ENCODE peak calls at places on chromosome 1, in six cellular contexts. J is heart left ventricle, H is lower leg skin, G is ovary, C is GM23338, D is spleen. B is an unnamed sample.

GRCh38 chr1:201299968-201300367 is 16.7 kb downstream of the PKP1 start:
- DNase-seq in J (peak; percentile 61), H (peak; percentile 80), G (no peak), C (no peak), D (peak; percentile 53), B (peak; percentile 21)

GRCh38 chr1:31420716-31421115 is 7.7 kb downstream of the SERINC2 start:
- DNase-seq in J (no peak), H (no peak), G (no peak), C (no peak), D (no peak), B (no peak)

GRCh38 chr1:187374130-187374529 is 545.4 kb downstream of the PLA2G4A start:
- DNase-seq in J (no peak), H (no peak), G (no peak), C (peak; percentile 66), D (no peak), B (no peak)

GRCh38 chr1:172533511-172534116 is 664 bp downstream of the SUCO start:
- DNase-seq in J (peak; percentile 28), H (peak; percentile 52), G (peak; percentile 25), C (peak; percentile 36), D (peak; percentile 81), B (peak; percentile 24)

GRCh38 chr1:178161516-178161915 is 67.6 kb downstream of the RASAL2 start:
- DNase-seq in J (no peak), H (no peak), G (no peak), C (no peak), D (no peak), B (peak; percentile 54)

GRCh38 chr1:225996946-225997545 is 2.1 kb downstream of the SDE2 start:
- DNase-seq in J (no peak), H (no peak), G (no peak), C (no peak), D (no peak), B (peak; percentile 56)

GRCh38 chr1:214028095-214028494 is 40.3 kb downstream of the PROX1 start:
- DNase-seq in J (no peak), H (no peak), G (no peak), C (no peak), D (no peak), B (no peak)

GRCh38 chr1:153790282-153790995 is 15.2 kb downstream of the SLC27A3 start:
- DNase-seq in J (peak; percentile 91), H (peak; percentile 70), G (peak; percentile 92), C (no peak), D (peak; percentile 86), B (peak; percentile 93)

GRCh38 chr1:235996048-235996785 is 68.7 kb downstream of the NID1 start:
- DNase-seq in J (no peak), H (no peak), G (no peak), C (no peak), D (no peak), B (no peak)

GRCh38 chr1:93015590-93015989 is 54.3 kb upstream of the DIPK1A start:
- DNase-seq in J (no peak), H (no peak), G (no peak), C (no peak), D (no peak), B (peak; percentile 43)

GRCh38 chr1:201127755-201128455 is 921 bp upstream of the ASCL5 start:
- DNase-seq in J (no peak), H (no peak), G (no peak), C (no peak), D (peak; percentile 65), B (no peak)

GRCh38 chr1:241229216-241229615 is 127.8 kb downstream of the RGS7 start:
- DNase-seq in J (no peak), H (no peak), G (no peak), C (no peak), D (no peak), B (no peak)

GRCh38 chr1:241225741-241226140 is 131.3 kb downstream of the RGS7 start:
- DNase-seq in J (no peak), H (no peak), G (no peak), C (no peak), D (no peak), B (no peak)

GRCh38 chr1:241235236-241235897 is 121.6 kb downstream of the RGS7 start:
- DNase-seq in J (no peak), H (no peak), G (no peak), C (peak; percentile 70), D (no peak), B (no peak)

GRCh38 chr1:241228339-241228738 is 128.7 kb downstream of the RGS7 start:
- DNase-seq in J (no peak), H (no peak), G (no peak), C (no peak), D (no peak), B (no peak)

GRCh38 chr1:241229711-241230110 is 127.3 kb downstream of the RGS7 start:
- DNase-seq in J (no peak), H (no peak), G (no peak), C (no peak), D (no peak), B (no peak)
- TF ChIP-seq CTCF in J (no peak), H (no peak), G (no peak), C (no peak), D (no peak), B (no peak)

GRCh38 chr1:8373547-8374270 is 55.8 kb downstream of the SLC45A1 start:
- DNase-seq in J (peak; percentile 85), H (peak; percentile 75), G (peak; percentile 57), C (peak; percentile 40), D (no peak), B (peak; percentile 84)
- H3K4me3 ChIP-seq in J (peak overlapping the region; percentile 12), H (no peak overlapping the region), G (no peak overlapping the region), C (no peak overlapping the region), D (no peak overlapping the region), B (no peak overlapping the region)

GRCh38 chr1:17819129-17819802 is 64.1 kb downstream of the ACTL8 start:
- DNase-seq in J (peak; percentile 73), H (no peak), G (no peak), C (no peak), D (no peak), B (no peak)
- TF ChIP-seq CTCF in J (no peak), H (no peak), G (no peak), C (no peak), D (no peak), B (no peak)

GRCh38 chr1:114511048-114511785 is at the start of gene TRIM33:
- DNase-seq in J (peak; percentile 95), H (peak; percentile 85), G (peak; percentile 85), C (peak; percentile 95), D (peak; percentile 99), B (peak; percentile 96)
- H3K4me3 ChIP-seq in J (peak within 1 kb of the TSS; percentile 94), H (peak within 1 kb of the TSS; percentile 98), G (peak within 1 kb of the TSS; percentile 81), C (peak within 1 kb of the TSS; percentile 99), D (peak within 1 kb of the TSS; percentile 97), B (peak within 1 kb of the TSS; percentile 95)

GRCh38 chr1:152021557-152021956 is 15.2 kb downstream of the S100A11 start:
- DNase-seq in J (no peak), H (no peak), G (no peak), C (no peak), D (no peak), B (no peak)

GRCh38 chr1:152022521-152022920 is 14.3 kb downstream of the S100A11 start:
- DNase-seq in J (no peak), H (no peak), G (no peak), C (no peak), D (no peak), B (no peak)

GRCh38 chr1:152014943-152015342 is 21.3 kb upstream of the S100A10 start:
- DNase-seq in J (no peak), H (no peak), G (no peak), C (no peak), D (no peak), B (no peak)

GRCh38 chr1:152015766-152016165 is 21.0 kb downstream of the S100A11 start:
- DNase-seq in J (no peak), H (no peak), G (no peak), C (no peak), D (no peak), B (no peak)

DNA sequence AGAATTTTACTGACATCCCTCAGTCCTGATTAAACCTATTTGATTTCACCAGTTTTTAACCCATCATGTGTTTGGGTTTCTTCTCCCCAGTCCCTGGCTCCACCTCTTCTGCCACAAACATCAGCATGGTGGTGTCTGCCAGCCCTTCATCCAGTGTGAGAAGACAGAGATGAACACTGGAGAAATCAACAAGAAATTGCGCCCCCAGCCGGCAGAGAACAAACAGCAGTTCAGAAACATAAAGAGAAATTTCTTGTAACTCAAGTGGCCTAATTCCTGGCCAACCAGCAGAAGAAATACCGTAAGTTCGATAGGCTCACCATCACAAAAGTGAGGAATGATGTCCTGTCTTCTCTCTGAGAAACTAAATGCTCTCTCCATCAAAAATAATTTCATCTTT is 18.3 kb downstream of the S100A11 start:
- DNase-seq in J (no peak), H (no peak), G (no peak), C (peak; percentile 77), D (no peak), B (peak; percentile 27)
- TF ChIP-seq CTCF in J (no peak), H (no peak), G (no peak), C (peak; percentile 72), D (no peak), B (peak; percentile 34)

GRCh38 chr1:167120899-167121298 is 27.0 kb downstream of the STYXL2 start:
- DNase-seq in J (no peak), H (no peak), G (no peak), C (no peak), D (no peak), B (no peak)
- H3K4me3 ChIP-seq in J (peak overlapping the region; percentile 23), H (no peak overlapping the region), G (peak overlapping the region; percentile 17), C (peak overlapping the region; percentile 58), D (peak overlapping the region; percentile 26), B (peak overlapping the region; percentile 27)

GRCh38 chr1:57671750-57672149 is 247.9 kb upstream of the DAB1 start:
- DNase-seq in J (no peak), H (no peak), G (no peak), C (no peak), D (no peak), B (no peak)
- TF ChIP-seq CTCF in J (no peak), H (no peak), G (no peak), C (no peak), D (no peak), B (no peak)

GRCh38 chr1:26839339-26839722 is 12.8 kb downstream of the ZDHHC18 start:
- DNase-seq in J (no peak), H (no peak), G (no peak), C (no peak), D (no peak), B (no peak)
- H3K4me3 ChIP-seq in J (no peak overlapping the region), H (no peak overlapping the region), G (no peak overlapping the region), C (no peak overlapping the region), D (no peak overlapping the region), B (no peak overlapping the region)